ENCODE peak calls at places on chromosomes 6 and 20, in nine cellular contexts. N is right lobe of liver; I is effector memory CD4-positive, alpha-beta T cell; Q is upper lobe of right lung; U is CD8-positive, alpha-beta memory T cell; A is esophagus squamous epithelium; Z is colonic mucosa; M is Panc1; R is CD4-positive, alpha-beta memory T cell. Y is an unnamed sample. For H3K9me3, the result is how much of the 10 kb centered on the place peaks cover.

GRCh38 chr20:2742934-2743559 is 50.5 kb downstream of the EBF4 start:
- DNase-seq in U (peak), A (no peak), Z (peak), N (peak), R (peak), Q (peak), M (no peak), I (peak), Y (peak)

GRCh38 chr20:35328689-35329088 is 36.5 kb upstream of the FAM83C start:
- DNase-seq in Z (no peak), N (no peak), Q (no peak), R (no peak), M (no peak), A (no peak), I (no peak), U (no peak), Y (no peak)

GRCh38 chr6:35611235-35611634 is 77.5 kb downstream of the FKBP5 start:
- DNase-seq in N (no peak), U (no peak), A (no peak), Z (no peak), I (no peak), M (no peak), Q (no peak), R (peak), Y (no peak)

GRCh38 chr6:34695729-34696188 is 808 bp downstream of the ILRUN start:
- DNase-seq in M (no peak), Q (no peak), R (no peak), N (no peak), Z (no peak), I (no peak), A (no peak), U (no peak), Y (no peak)

GRCh38 chr6:149628865-149629544 is 19.5 kb downstream of the KATNA1 start:
- DNase-seq in Q (no peak), N (no peak), U (no peak), A (no peak), M (no peak), R (no peak), Z (no peak), I (no peak), Y (no peak)

GRCh38 chr6:7727951-7728854 is 2.3 kb downstream of the BMP6 start:
- DNase-seq in I (no peak), Z (peak), U (no peak), M (peak), R (peak), N (peak), Q (peak), A (no peak), Y (peak)

GRCh38 chr6:29502181-29502580 is 14.4 kb upstream of the MAS1L start:
- DNase-seq in R (no peak), A (no peak), M (no peak), Q (no peak), I (no peak), Z (no peak), U (no peak), N (no peak), Y (no peak)

GRCh38 chr6:135935951-135936601 is 84.6 kb downstream of the PDE7B start:
- DNase-seq in R (no peak), I (no peak), N (no peak), M (peak), Q (no peak), Z (no peak), U (no peak), A (no peak), Y (peak)

GRCh38 chr6:14212020-14212419 is 94.4 kb downstream of the CD83 start:
- DNase-seq in U (no peak), A (no peak), N (no peak), Z (no peak), M (no peak), Q (no peak), I (no peak), R (no peak), Y (no peak)

GRCh38 chr6:131948692-131949614 is 2.2 kb downstream of the CCN2 start:
- DNase-seq in Q (no peak), Z (no peak), N (no peak), R (no peak), M (peak), I (no peak), U (no peak), A (no peak), Y (peak)

GRCh38 chr6:142530566-142530965 is 228.8 kb downstream of the ADGRG6 start:
- DNase-seq in Q (no peak), N (no peak), Z (no peak), R (no peak), I (no peak), U (no peak), A (no peak), M (no peak), Y (no peak)

GRCh38 chr6:152094992-152095592 is 287.6 kb downstream of the ESR1 start:
- DNase-seq in U (no peak), Q (no peak), A (no peak), N (peak), Z (peak), R (no peak), M (peak), I (no peak), Y (peak)

GRCh38 chr6:102641426-102641825 is 1247.9 kb downstream of the GRIK2 start:
- DNase-seq in M (no peak), A (no peak), N (no peak), I (no peak), R (no peak), U (no peak), Q (no peak), Z (no peak), Y (no peak)

GRCh38 chr20:3738109-3739053 is 5.9 kb downstream of the HSPA12B start:
- DNase-seq in I (no peak), Z (no peak), N (no peak), A (no peak), U (no peak), Q (no peak), M (no peak), R (no peak), Y (no peak)

DNA sequence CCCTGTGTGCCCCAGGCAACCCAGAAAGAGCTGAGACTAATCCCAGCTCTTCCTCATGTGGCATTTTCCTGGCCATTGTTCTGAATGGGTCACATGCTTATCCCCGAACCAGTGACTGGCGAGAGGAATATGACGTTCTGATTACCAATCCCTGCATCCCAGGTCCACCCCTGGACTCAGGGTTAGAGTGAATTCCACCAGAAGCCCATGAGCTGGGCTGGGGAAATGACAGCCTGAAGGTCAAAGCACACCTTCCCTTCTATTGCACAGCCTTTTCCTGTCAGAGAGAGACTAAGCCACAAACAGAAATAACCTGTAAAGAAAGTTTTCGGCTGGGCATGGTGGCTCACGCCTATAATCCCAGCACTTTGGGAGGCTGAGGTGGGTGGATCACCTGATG is 70.9 kb downstream of the ZNF217 start:
- DNase-seq in U (no peak), M (no peak), N (no peak), I (no peak), Q (no peak), R (no peak), A (no peak), Z (no peak), Y (no peak)
- H3K9me3 ChIP-seq in U (under half), M (under half), N (under half), I (under half), Q (under half), R (under half), A (under half), Z (under half), Y (under half)

DNA sequence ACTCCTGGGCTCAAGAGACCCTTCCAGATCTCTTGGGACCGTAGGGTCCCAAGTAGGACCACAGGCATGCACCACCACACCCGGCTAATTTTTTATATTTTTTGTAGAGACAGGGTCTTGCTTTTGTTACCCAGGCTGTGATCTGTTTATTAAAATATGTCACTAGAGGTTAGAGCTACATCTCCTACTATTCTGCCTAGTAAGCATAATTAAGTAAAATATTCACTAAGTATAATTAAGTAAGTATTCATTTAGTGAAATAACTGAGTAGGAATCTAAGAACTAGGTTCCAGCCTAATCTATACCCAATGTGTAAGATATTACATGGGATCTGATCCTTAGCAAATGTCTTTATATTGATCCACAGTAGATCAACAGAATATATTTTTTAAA is 40.2 kb upstream of the GCM1 start:
- DNase-seq in I (no peak), N (no peak), R (no peak), A (no peak), U (no peak), Q (no peak), Z (no peak), M (no peak), Y (no peak)
- H3K27ac ChIP-seq in I (no peak), N (peak), R (no peak), A (no peak), U (no peak), Q (no peak), Z (no peak), M (no peak), Y (no peak)

DNA sequence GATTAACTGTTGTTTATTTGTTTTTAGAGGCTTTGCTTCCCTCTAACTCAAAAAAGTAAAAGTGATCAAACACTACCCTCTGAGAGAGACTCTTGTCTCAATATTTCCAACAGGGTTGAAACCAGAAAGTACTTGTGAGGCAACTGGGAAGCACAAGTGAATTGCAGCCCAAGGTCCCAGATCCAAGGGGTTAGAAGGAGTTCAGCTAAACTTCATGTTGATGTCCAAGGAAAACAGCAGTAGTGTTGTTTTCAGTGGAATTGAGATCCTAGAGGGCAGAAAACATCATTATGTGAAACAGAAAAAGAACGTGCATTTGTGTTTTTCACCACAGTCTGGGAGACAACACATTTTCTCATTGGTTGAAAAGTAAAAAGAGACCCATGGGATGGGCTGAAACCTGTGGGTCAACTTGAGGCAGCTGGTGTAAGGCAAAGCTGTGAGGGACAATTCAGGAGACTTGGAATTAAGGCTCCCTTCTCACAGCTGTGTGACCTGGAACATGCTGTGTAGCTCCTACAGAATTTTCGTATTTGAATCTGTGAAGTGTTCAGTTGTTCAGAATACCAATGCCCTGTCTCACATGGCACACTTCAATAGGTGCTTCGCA is 508.2 kb downstream of the BMP2 start:
- DNase-seq in N (no peak), I (no peak), R (no peak), U (no peak), Z (no peak), M (no peak), Q (no peak), A (no peak), Y (no peak)
- H3K4me3 ChIP-seq in N (no peak), I (no peak), R (no peak), U (no peak), Z (no peak), M (no peak), Q (no peak), A (no peak), Y (no peak)

GRCh38 chr20:31474097-31474436 is 860 bp downstream of the DEFB124 start:
- DNase-seq in Q (no peak), M (no peak), U (no peak), R (no peak), I (no peak), A (no peak), N (no peak), Z (no peak), Y (no peak)

GRCh38 chr20:31476648-31477220 is 1.6 kb downstream of the REM1 start:
- DNase-seq in R (no peak), M (no peak), I (no peak), N (no peak), Q (no peak), U (no peak), A (no peak), Z (no peak), Y (peak)

GRCh38 chr20:31475472-31476312 is 604 bp downstream of the REM1 start:
- DNase-seq in Q (no peak), R (no peak), U (no peak), I (no peak), M (no peak), N (no peak), Z (no peak), A (no peak), Y (peak)

GRCh38 chr20:31475032-31475431 is at the start of the genes DEFB124 and REM1:
- DNase-seq in M (no peak), A (no peak), U (no peak), I (no peak), Q (peak), Z (peak), N (no peak), R (no peak), Y (peak)

GRCh38 chr20:31476313-31476623 is 1.2 kb downstream of the REM1 start:
- DNase-seq in Z (no peak), M (no peak), A (no peak), R (no peak), Q (no peak), I (no peak), N (no peak), U (no peak), Y (no peak)
- H3K9me3 ChIP-seq in Z (under half), M (under half), A (under half), R (under half), Q (under half), I (under half), N (under half), U (under half), Y (under half)

DNA sequence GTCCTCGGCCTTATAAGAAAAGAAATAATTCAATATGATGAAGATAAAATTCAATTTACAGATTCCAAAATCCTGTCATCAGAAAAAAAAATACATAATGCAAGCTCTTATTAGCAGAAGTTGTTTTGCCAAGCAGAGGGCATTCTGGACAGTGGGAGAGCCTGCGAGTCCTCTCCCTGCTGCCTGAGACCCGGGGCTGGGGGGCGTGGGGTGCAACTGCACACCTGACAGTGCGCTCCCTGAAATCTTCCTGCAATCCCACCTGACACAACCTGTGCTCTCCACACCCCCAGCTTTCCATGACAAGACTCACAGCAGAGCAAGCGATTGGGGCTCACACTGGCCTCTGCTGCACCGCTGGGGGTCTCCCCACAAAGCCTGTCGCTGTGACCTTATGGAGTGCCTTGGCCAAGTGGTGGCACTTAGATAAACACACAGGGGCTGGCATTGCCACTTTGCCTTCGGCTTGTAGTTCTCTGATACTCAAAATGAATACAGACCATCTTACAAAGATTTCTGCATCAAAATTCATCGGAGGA is 130.3 kb upstream of the PDE10A start:
- DNase-seq in U (no peak), I (no peak), R (no peak), N (no peak), M (no peak), Z (no peak), A (no peak), Q (no peak), Y (no peak)
- H3K27ac ChIP-seq in U (no peak), I (no peak), R (no peak), N (no peak), M (no peak), Z (no peak), A (no peak), Q (no peak), Y (no peak)

DNA sequence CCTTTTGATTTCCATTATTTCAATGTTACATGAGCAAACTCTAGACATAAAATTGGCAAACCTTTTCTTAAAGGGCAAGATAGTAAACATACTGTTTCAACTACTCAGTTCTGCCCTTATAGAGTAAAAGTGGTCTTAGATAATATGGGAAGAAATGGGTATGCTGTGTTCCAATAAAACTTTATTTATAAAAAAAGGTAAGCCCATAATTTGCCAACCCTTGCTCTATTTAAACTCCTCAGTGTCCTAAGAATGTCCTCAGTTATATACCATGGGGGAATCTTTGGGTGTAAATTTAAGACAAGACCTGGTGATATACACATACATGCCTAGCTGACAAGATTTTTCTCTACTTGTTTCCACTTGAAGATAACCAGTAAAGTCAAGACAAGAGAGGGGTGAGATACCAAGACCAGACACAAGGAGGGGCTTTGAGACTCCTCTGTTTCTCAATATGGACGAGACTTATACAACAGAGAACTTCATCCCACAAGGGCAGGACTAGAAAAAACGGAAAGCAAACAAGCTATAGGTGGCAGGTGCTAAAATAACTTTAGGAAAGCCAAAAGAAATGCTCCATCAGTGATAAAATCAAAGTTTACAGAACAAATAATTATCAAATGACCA is 10.5 kb downstream of the SNX3 start:
- DNase-seq in U (no peak), Q (no peak), Z (no peak), M (no peak), N (no peak), A (no peak), R (no peak), I (no peak), Y (no peak)
- H3K4me3 ChIP-seq in U (no peak), Q (no peak), Z (no peak), M (no peak), N (no peak), A (no peak), R (no peak), I (no peak), Y (no peak)

DNA sequence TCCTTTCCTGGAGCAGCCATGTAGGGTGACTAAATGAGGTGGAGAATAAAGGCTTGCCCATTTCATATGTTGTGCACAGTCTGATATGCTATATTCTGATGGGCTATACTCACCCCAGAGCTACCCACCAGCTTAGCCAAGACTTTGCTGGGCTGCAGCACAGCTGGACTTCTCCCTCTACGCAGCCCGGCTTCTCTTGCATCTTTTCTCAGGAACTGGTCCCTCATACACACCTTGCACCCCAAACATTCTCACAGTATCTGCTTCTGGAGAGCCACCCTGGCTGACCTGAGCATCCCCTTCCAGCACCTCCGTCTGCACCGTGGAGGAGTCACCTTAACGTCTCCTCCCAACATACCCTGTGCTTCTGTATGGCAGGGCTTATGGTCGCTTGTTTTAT is 150.8 kb upstream of the PMEPA1 start:
- DNase-seq in A (no peak), Z (no peak), M (no peak), I (no peak), N (no peak), Q (no peak), R (no peak), U (no peak), Y (no peak)
- H3K9me3 ChIP-seq in A (under half), Z (under half), M (under half), I (under half), N (under half), Q (under half), R (under half), U (under half), Y (under half)